ENCODE peak calls at places on chromosomes 12 and 14, in five cellular contexts. L is IMR-90, E is GM12878, Y is K562, X is HepG2. U is an unnamed sample.

GRCh38 chr14:20662968-20663731 is 21.2 kb upstream of the RNASE4 start:
- DNase-seq in L (peak), E (peak), Y (peak), X (peak), U (peak)

GRCh38 chr12:68450947-68451260 is 118.7 kb upstream of the MDM1 start:
- DNase-seq in L (no peak), E (no peak), Y (no peak), X (no peak), U (no peak)

GRCh38 chr12:3218150-3218845 is 141.1 kb downstream of the TSPAN9 start:
- DNase-seq in L (peak), E (no peak), Y (no peak), X (no peak), U (no peak)

GRCh38 chr14:24665440-24665991 is 31.5 kb upstream of the GZMB start:
- DNase-seq in L (no peak), E (peak), Y (no peak), X (no peak), U (no peak)

GRCh38 chr14:49893309-49894213 is 679 bp downstream of the ARF6 start:
- DNase-seq in L (no peak), E (no peak), Y (peak), X (no peak), U (peak)

GRCh38 chr14:85380891-85381290 is 149.1 kb upstream of the FLRT2 start:
- DNase-seq in L (no peak), E (no peak), Y (no peak), X (no peak), U (no peak)

GRCh38 chr12:132313182-132313581 is 16.2 kb downstream of the GALNT9 start:
- DNase-seq in L (no peak), E (no peak), Y (no peak), X (no peak), U (no peak)

GRCh38 chr12:6630696-6631095 is 5.1 kb downstream of the LPAR5 start:
- DNase-seq in L (no peak), E (no peak), Y (no peak), X (no peak), U (no peak)

GRCh38 chr12:75722714-75723200 is 211.3 kb upstream of the KRR1 start:
- DNase-seq in L (peak), E (peak), Y (peak), X (peak), U (peak)

GRCh38 chr12:53221203-53222076 is 10.6 kb downstream of the RARG start:
- DNase-seq in L (peak), E (no peak), Y (peak), X (peak), U (peak)

GRCh38 chr12:10068634-10069033 is 30.2 kb downstream of the CLEC1A start:
- DNase-seq in L (no peak), E (no peak), Y (no peak), X (no peak), U (no peak)

GRCh38 chr12:4849024-4849594 is 60.6 kb upstream of the KCNA1 start:
- DNase-seq in L (peak), E (no peak), Y (peak), X (peak), U (peak)

GRCh38 chr14:68173227-68173972 is 353.8 kb downstream of the RAD51B start:
- DNase-seq in L (peak), E (no peak), Y (no peak), X (no peak), U (no peak)

DNA sequence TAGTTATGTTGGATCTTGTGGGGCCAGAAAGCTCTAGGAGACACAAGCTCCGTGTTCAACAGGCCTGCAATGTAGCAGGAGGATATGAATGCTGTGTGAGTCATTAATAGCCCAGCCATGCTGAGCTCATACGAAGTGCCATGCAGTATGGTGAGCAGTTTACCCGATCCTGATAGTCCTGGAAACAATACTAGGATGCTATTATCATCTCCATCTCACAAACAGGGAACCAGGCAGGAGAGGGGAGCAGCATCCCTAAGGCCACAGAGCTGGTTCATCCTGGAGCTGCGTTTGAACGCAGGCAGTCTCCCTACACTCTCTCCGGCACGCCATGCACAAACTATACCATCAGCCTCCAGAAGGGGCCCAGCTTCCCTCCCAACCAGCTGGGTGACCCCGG is 20.5 kb downstream of the TTC7B start:
- DNase-seq in L (peak), E (no peak), Y (no peak), X (no peak), U (peak)
- TF ChIP-seq CTCF in L (no peak), E (no peak), Y (no peak), X (no peak), U (no peak)

DNA sequence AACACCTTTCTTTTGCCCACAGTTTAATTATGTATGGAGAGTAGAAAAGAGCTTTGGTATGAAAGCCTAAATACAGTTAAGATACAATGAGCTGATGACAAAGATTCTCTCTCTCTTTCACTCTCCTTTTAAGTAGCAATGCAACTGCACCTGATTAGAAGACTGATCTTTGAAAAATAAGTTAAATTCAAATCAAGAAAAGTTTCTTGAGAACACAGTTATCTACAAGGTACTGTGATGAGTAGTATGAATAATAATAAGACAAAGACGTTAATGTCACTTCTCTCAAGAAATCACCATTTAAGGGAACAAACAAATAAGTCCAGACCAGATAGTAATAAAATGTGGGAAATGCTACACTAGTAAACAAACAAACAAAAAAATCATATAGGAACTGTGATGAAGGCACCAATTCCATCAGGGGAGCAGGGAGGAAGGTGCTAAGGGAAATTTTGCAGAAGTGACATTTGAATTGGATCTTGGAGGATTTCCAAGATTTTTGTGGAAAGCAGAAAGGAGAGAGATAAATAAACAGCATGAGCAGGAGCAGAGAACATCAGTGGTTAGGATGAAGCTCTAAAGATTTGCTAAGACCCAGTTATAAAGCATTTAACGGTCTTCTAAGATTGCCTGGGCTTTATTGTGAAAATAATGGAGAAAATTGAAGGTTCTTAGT is 65.2 kb upstream of the STK38L start:
- DNase-seq in L (peak), E (no peak), Y (no peak), X (no peak), U (no peak)
- TF ChIP-seq BHLHE40 in L (no peak), E (no peak), Y (no peak), X (no peak), U (no peak)

DNA sequence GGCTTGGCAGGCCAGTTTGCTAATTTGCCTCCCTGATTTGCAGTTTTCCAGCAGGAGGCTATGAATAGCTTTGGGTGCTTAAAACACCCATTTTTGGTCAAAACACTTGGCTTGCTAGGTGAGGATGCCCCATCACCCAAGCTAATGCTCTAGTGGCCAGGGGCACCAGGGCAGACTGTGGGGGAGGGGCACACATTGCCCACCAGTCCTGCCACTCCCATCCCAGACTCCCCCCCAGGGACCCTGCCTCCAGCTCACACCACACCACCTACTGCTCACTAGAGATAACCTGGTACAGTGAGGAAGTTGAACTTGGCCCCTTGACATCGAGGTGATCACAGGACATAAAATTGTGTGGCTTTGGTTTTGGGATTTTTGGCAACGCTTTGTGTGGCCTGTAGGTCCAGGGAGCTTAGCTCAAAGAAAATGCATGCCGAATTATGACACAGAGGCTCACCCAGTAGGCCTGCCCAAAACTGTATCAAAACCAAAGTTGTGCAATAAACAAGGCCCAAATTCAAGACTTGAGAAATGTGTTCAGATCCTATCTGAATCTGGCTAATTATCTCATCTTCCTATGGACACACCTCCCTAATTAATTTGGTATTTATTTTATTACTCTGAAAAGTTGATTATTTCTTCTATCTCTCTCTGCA is 4.3 kb downstream of the NUAK1 start:
- DNase-seq in L (no peak), E (no peak), Y (no peak), X (no peak), U (no peak)
- TF ChIP-seq CTCF in L (no peak), E (no peak), Y (no peak), X (no peak), U (no peak)

GRCh38 chr14:74141703-74142102 is 56.9 kb downstream of the LIN52 start:
- DNase-seq in L (no peak), E (no peak), Y (no peak), X (peak), U (no peak)
- TF ChIP-seq BHLHE40 in L (no peak), E (no peak), Y (no peak), X (no peak), U (no peak)

GRCh38 chr14:101559624-101560533 is 1.4 kb upstream of the DIO3 start:
- DNase-seq in L (peak), E (no peak), Y (no peak), X (no peak), U (no peak)
- TF ChIP-seq CTCF in L (peak), E (no peak), Y (no peak), X (peak), U (no peak)

GRCh38 chr12:16509411-16509810 is 96.6 kb downstream of the LMO3 start:
- DNase-seq in L (no peak), E (no peak), Y (no peak), X (no peak), U (no peak)

GRCh38 chr12:16515666-16516065 is 90.3 kb downstream of the LMO3 start:
- DNase-seq in L (peak), E (no peak), Y (no peak), X (no peak), U (no peak)

DNA sequence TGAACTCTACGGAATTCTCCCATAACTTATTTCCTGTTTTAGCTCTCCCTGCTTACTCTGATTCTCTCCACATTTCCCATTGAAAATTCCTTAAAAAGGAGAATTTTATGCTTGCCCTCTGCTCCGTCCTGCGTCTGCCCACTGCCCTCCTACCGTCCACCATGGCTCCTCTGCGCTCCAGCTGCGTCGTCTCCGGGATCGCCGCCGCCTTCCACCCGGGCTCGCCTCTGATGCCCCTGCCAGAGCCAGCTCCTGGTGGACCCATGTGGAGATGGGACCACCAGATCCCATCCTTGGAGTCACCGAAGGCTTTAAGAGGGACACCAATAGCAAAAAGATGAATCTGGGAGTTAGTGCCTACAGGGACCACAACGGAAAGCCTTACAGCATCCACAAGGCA is 92.7 kb downstream of the LMO3 start:
- DNase-seq in L (no peak), E (no peak), Y (no peak), X (no peak), U (no peak)
- TF ChIP-seq BHLHE40 in L (no peak), E (no peak), Y (no peak), X (no peak), U (no peak)

GRCh38 chr12:124369055-124369900 is 74.4 kb downstream of the RFLNA start:
- DNase-seq in L (peak), E (no peak), Y (no peak), X (peak), U (no peak)

GRCh38 chr12:124370384-124370783 is 75.5 kb downstream of the RFLNA start:
- DNase-seq in L (no peak), E (no peak), Y (no peak), X (no peak), U (no peak)

GRCh38 chr12:124370851-124371250 is 76.0 kb downstream of the RFLNA start:
- DNase-seq in L (no peak), E (no peak), Y (no peak), X (no peak), U (no peak)

GRCh38 chr12:124369901-124370378 is 75.0 kb downstream of the RFLNA start:
- DNase-seq in L (no peak), E (no peak), Y (no peak), X (no peak), U (no peak)

GRCh38 chr12:124368421-124369032 is 73.6 kb downstream of the RFLNA start:
- DNase-seq in L (no peak), E (no peak), Y (no peak), X (no peak), U (no peak)
- TF ChIP-seq CTCF in L (peak), E (no peak), Y (no peak), X (no peak), U (peak)

GRCh38 chr12:45730116-45730841 is 773 bp downstream of the ARID2 start:
- DNase-seq in L (peak), E (no peak), Y (peak), X (no peak), U (no peak)
- TF ChIP-seq BHLHE40 in L (no peak), E (peak), Y (no peak), X (no peak), U (no peak)

U was measured in A549.